ENCODE peak calls at places on chromosome X, in eight cellular contexts. T, Q, X, F, O, H, D and V are unnamed samples.
A peak's percentile ranks its signal among the peaks of the same experiment; 100 is the strongest.

GRCh38 chrX:110212299-110212698 is 105.6 kb downstream of the AMMECR1 start:
- DNase-seq in T (no peak), Q (no peak), X (no peak), F (no peak), O (no peak), H (no peak), D (no peak), V (no peak)

GRCh38 chrX:129318375-129318774 is 204.9 kb downstream of the SMARCA1 start:
- DNase-seq in T (no peak), Q (no peak), X (no peak), F (no peak), O (no peak), H (no peak), D (peak; percentile 32), V (no peak)

GRCh38 chrX:13080128-13080795 is 35.8 kb upstream of the FAM9C start:
- DNase-seq in T (no peak), Q (no peak), X (no peak), F (no peak), O (no peak), H (no peak), D (no peak), V (no peak)

GRCh38 chrX:32408389-32408788 is 803.0 kb downstream of the DMD start:
- DNase-seq in T (no peak), Q (no peak), X (no peak), F (no peak), O (no peak), H (no peak), D (no peak), V (no peak)

GRCh38 chrX:44997282-44997813 is 124.4 kb downstream of the KDM6A start:
- DNase-seq in T (no peak), Q (no peak), X (no peak), F (no peak), O (no peak), H (no peak), D (no peak), V (no peak)

GRCh38 chrX:1912193-1912592 is 297.3 kb downstream of the ASMT start:
- DNase-seq in T (no peak), Q (no peak), X (no peak), F (no peak), O (no peak), H (no peak), D (no peak), V (no peak)

GRCh38 chrX:1587161-1587560 is 4.2 kb upstream of the AKAP17A start:
- DNase-seq in T (no peak), Q (no peak), X (no peak), F (peak; percentile 3), O (no peak), H (no peak), D (no peak), V (no peak)

GRCh38 chrX:29431895-29432294 is 783.5 kb upstream of the MAGEB2 start:
- DNase-seq in T (no peak), Q (no peak), X (no peak), F (no peak), O (no peak), H (no peak), D (no peak), V (no peak)

GRCh38 chrX:44904542-44905115 is 31.6 kb downstream of the KDM6A start:
- DNase-seq in T (no peak), Q (no peak), X (no peak), F (no peak), O (peak; percentile 2), H (no peak), D (no peak), V (no peak)

GRCh38 chrX:50838820-50839600 is 25.0 kb upstream of the SHROOM4 start:
- DNase-seq in T (no peak), Q (no peak), X (no peak), F (no peak), O (no peak), H (peak; percentile 6), D (peak; percentile 52), V (no peak)

GRCh38 chrX:106612403-106612789 is 618 bp downstream of the RADX start:
- DNase-seq in T (no peak), Q (no peak), X (no peak), F (no peak), O (no peak), H (no peak), D (no peak), V (no peak)

GRCh38 chrX:9785944-9786741 is at the start of gene SHROOM2:
- DNase-seq in T (no peak), Q (peak; percentile 56), X (no peak), F (no peak), O (no peak), H (no peak), D (peak; percentile 29), V (no peak)

GRCh38 chrX:68894513-68895338 is 65.9 kb downstream of the EFNB1 start:
- DNase-seq in T (peak; percentile 83), Q (peak; percentile 83), X (no peak), F (peak; percentile 42), O (peak; percentile 73), H (peak; percentile 81), D (peak; percentile 70), V (peak; percentile 86)

GRCh38 chrX:103362504-103362903 is 6.2 kb downstream of the TCEAL9 start:
- DNase-seq in T (no peak), Q (no peak), X (no peak), F (no peak), O (no peak), H (no peak), D (peak; percentile 53), V (no peak)

GRCh38 chrX:3094261-3094660 is 53.0 kb downstream of the ARSF start:
- DNase-seq in T (no peak), Q (no peak), X (no peak), F (no peak), O (no peak), H (no peak), D (peak; percentile 33), V (no peak)

GRCh38 chrX:110491846-110492620 is 133.4 kb downstream of the RTL9 start:
- DNase-seq in T (no peak), Q (no peak), X (no peak), F (no peak), O (no peak), H (no peak), D (no peak), V (no peak)

GRCh38 chrX:5117816-5118215 is 1110.9 kb downstream of the NLGN4X start:
- DNase-seq in T (no peak), Q (no peak), X (no peak), F (no peak), O (no peak), H (no peak), D (no peak), V (no peak)

GRCh38 chrX:41561045-41561444 is 113.9 kb downstream of the NYX start:
- DNase-seq in T (peak; percentile 42), Q (no peak), X (no peak), F (no peak), O (no peak), H (peak; percentile 27), D (peak; percentile 85), V (no peak)

GRCh38 chrX:68186552-68187262 is 246.6 kb downstream of the OPHN1 start:
- DNase-seq in T (no peak), Q (no peak), X (no peak), F (no peak), O (no peak), H (no peak), D (no peak), V (no peak)

GRCh38 chrX:71540801-71541545 is 8.1 kb downstream of the OGT start:
- DNase-seq in T (no peak), Q (no peak), X (no peak), F (no peak), O (no peak), H (no peak), D (no peak), V (no peak)

GRCh38 chrX:153599192-153600031 is 473 bp upstream of the CCNQ start:
- DNase-seq in T (peak; percentile 94), Q (peak; percentile 97), X (peak; percentile 76), F (peak; percentile 84), O (peak; percentile 81), H (peak; percentile 87), D (peak; percentile 92), V (peak; percentile 96)

GRCh38 chrX:25851141-25851540 is 287.0 kb upstream of the MAGEB18 start:
- DNase-seq in T (no peak), Q (no peak), X (no peak), F (no peak), O (no peak), H (no peak), D (no peak), V (no peak)

GRCh38 chrX:35025820-35026219 is 83.2 kb downstream of the FAM47B start:
- DNase-seq in T (no peak), Q (no peak), X (no peak), F (no peak), O (no peak), H (no peak), D (no peak), V (no peak)

GRCh38 chrX:28347526-28347925 is 239.7 kb upstream of the IL1RAPL1 start:
- DNase-seq in T (no peak), Q (no peak), X (no peak), F (no peak), O (no peak), H (no peak), D (no peak), V (no peak)

GRCh38 chrX:72029473-72030411 is 102.0 kb downstream of the RTL5 start:
- DNase-seq in T (no peak), Q (no peak), X (no peak), F (peak; percentile 28), O (no peak), H (no peak), D (peak; percentile 61), V (no peak)

GRCh38 chrX:131146702-131147101 is 88.6 kb downstream of the ARHGAP36 start:
- DNase-seq in T (no peak), Q (no peak), X (no peak), F (no peak), O (no peak), H (no peak), D (no peak), V (no peak)
- H3K4me1 ChIP-seq in T (no peaks in the 10 kb centered on the region), Q (no peaks in the 10 kb centered on the region), X (no peaks in the 10 kb centered on the region), F (no peaks in the 10 kb centered on the region), O (no peaks in the 10 kb centered on the region), H (no peaks in the 10 kb centered on the region), D (no peaks in the 10 kb centered on the region), V (no peaks in the 10 kb centered on the region)

GRCh38 chrX:17377047-17377692 is 2.2 kb downstream of the NHS start:
- DNase-seq in T (peak; percentile 58), Q (peak; percentile 54), X (no peak), F (no peak), O (peak; percentile 12), H (peak; percentile 5), D (peak; percentile 38), V (peak; percentile 80)
- H3K4me3 ChIP-seq in T (peak overlapping the region; percentile 56), Q (peak overlapping the region; percentile 27), X (no peak overlapping the region), F (no peak overlapping the region), O (peak overlapping the region; percentile 68), H (peak overlapping the region; percentile 52), D (peak overlapping the region; percentile 35), V (peak overlapping the region; percentile 86)

DNA sequence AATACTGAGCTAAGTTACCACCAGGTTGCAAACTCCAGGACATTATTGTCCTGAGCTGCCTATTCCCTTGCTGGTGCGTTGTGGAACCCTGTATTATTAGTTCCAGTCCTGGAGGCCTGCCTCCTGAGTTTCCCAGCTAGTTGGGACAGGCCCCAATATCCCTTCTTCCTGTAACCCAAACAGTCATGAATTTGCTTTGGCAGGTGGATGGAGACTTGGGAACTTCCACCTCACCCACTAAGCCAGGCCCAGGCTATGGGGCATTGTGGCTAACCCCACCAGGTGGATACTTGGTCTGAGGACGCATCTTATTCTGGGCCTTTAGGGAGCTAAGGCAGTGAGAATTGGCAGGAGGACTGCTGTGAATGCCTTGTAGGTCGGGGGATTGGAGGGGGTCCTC is 5.0 kb downstream of the RBM3 start:
- DNase-seq in T (peak; percentile 33), Q (no peak), X (no peak), F (no peak), O (no peak), H (no peak), D (no peak), V (no peak)
- H3K27ac ChIP-seq in T (no peak overlapping the region), Q (no peak overlapping the region), X (no peak overlapping the region), F (no peak overlapping the region), O (no peak overlapping the region), H (no peak overlapping the region), D (no peak overlapping the region), V (no peak overlapping the region)

GRCh38 chrX:119624417-119624816 is 18.2 kb upstream of the NKRF start:
- DNase-seq in T (no peak), Q (no peak), X (no peak), F (no peak), O (no peak), H (no peak), D (no peak), V (no peak)
- H3K4me1 ChIP-seq in T (no peaks in the 10 kb centered on the region), Q (no peaks in the 10 kb centered on the region), X (no peaks in the 10 kb centered on the region), F (no peaks in the 10 kb centered on the region), O (no peaks in the 10 kb centered on the region), H (peaks cover 5% of the 10 kb centered on the region), D (no peaks in the 10 kb centered on the region), V (peaks cover 7% of the 10 kb centered on the region)